ENCODE peak calls at places on chromosomes 5 and 9, in four cellular contexts. C is COR-L47; S is stimulated activated CD8-positive, alpha-beta memory T cell treated with anti-CD3 and anti-CD28 coated beads, Interleukin-4, amount 100 ng/mL, for 24 hours; F is substantia nigra. M is an unnamed sample.

GRCh38 chr5:77960863-77961396 is 184.8 kb upstream of the TBCA start:
- DNase-seq in C (no peak), S (no peak), F (no peak), M (no peak)

GRCh38 chr5:148979104-148979723 is 83.6 kb downstream of the SH3TC2 start:
- DNase-seq in C (no peak), S (no peak), F (no peak), M (no peak)

GRCh38 chr5:133853972-133854371 is 114.5 kb downstream of the C5orf15 start:
- DNase-seq in C (no peak), S (no peak), F (no peak), M (no peak)

GRCh38 chr9:134028575-134029247 is 3.4 kb downstream of the BRD3OS start:
- DNase-seq in C (no peak), S (no peak), F (no peak), M (no peak)

GRCh38 chr9:110579763-110580255 is 268 bp upstream of the SVEP1 start:
- DNase-seq in C (no peak), S (no peak), F (no peak), M (no peak)

GRCh38 chr9:29214162-29214520 is 1640.9 kb upstream of the C9orf72 start:
- DNase-seq in C (peak), S (no peak), F (no peak), M (no peak)

GRCh38 chr9:121326130-121326838 is 43.8 kb downstream of the STOM start:
- DNase-seq in C (peak), S (no peak), F (peak), M (no peak)

GRCh38 chr9:123335227-123335985 is 20.6 kb upstream of the CRB2 start:
- DNase-seq in C (no peak), S (no peak), F (no peak), M (no peak)

GRCh38 chr5:179768326-179769085 is 25.3 kb upstream of the LTC4S start:
- DNase-seq in C (no peak), S (no peak), F (no peak), M (no peak)

GRCh38 chr5:88826959-88827585 is 55.9 kb downstream of the MEF2C start:
- DNase-seq in C (no peak), S (no peak), F (no peak), M (no peak)

GRCh38 chr5:116410345-116410890 is 164.2 kb downstream of the SEMA6A start:
- DNase-seq in C (no peak), S (no peak), F (no peak), M (no peak)

GRCh38 chr9:34178698-34179527 is at the start of gene UBAP1:
- DNase-seq in C (peak), S (peak), F (peak), M (peak)

GRCh38 chr9:92061184-92061583 is 54.0 kb downstream of the SPTLC1 start:
- DNase-seq in C (no peak), S (no peak), F (no peak), M (no peak)

GRCh38 chr5:6713274-6714181 is at the start of gene TENT4A:
- DNase-seq in C (no peak), S (no peak), F (peak), M (no peak)

GRCh38 chr5:10229306-10230048 is 20.2 kb downstream of the ATPSCKMT start:
- DNase-seq in C (no peak), S (no peak), F (no peak), M (peak)

GRCh38 chr5:17805426-17805825 is 171.2 kb downstream of the TAF11L14 start:
- DNase-seq in C (no peak), S (no peak), F (no peak), M (no peak)

GRCh38 chr9:133558191-133559126 is 24.0 kb downstream of the ADAMTSL2 start:
- DNase-seq in C (no peak), S (peak), F (peak), M (no peak)

GRCh38 chr9:27426717-27427645 is 97.1 kb upstream of the IFNK start:
- DNase-seq in C (peak), S (no peak), F (no peak), M (no peak)

GRCh38 chr5:39076757-39077475 is 2.7 kb upstream of the RICTOR start:
- DNase-seq in C (no peak), S (no peak), F (no peak), M (no peak)

GRCh38 chr9:76451234-76451633 is 7.7 kb upstream of the GCNT1 start:
- DNase-seq in C (no peak), S (no peak), F (no peak), M (no peak)

GRCh38 chr9:86241216-86241615 is 18.2 kb downstream of the C9orf153 start:
- DNase-seq in C (no peak), S (no peak), F (no peak), M (no peak)

GRCh38 chr5:72788851-72789505 is 27.5 kb upstream of the TNPO1 start:
- DNase-seq in C (no peak), S (no peak), F (no peak), M (no peak)

GRCh38 chr9:116806075-116806474 is 119.0 kb downstream of the TRIM32 start:
- DNase-seq in C (no peak), S (no peak), F (no peak), M (no peak)

GRCh38 chr9:135156525-135157510 is 69.3 kb downstream of the OLFM1 start:
- DNase-seq in C (no peak), S (peak), F (no peak), M (no peak)

GRCh38 chr5:157915638-157916037 is 56.7 kb upstream of the CLINT1 start:
- DNase-seq in C (peak), S (no peak), F (peak), M (no peak)

GRCh38 chr5:140673187-140673976 is at the start of gene DND1:
- DNase-seq in C (no peak), S (no peak), F (no peak), M (no peak)

GRCh38 chr9:37412431-37413151 is 9.9 kb upstream of the GRHPR start:
- DNase-seq in C (no peak), S (no peak), F (no peak), M (no peak)